ENCODE peak calls at places on chromosomes 16 and 17, in four cellular contexts. B is A549, T is cardiac muscle cell, U is breast epithelium. X is an unnamed sample.

GRCh38 chr17:50355701-50356341 is 9.9 kb downstream of the XYLT2 start:
- DNase-seq in B (no peak), T (no peak), U (no peak), X (no peak)

GRCh38 chr17:53032861-53033271 is 789.9 kb upstream of the KIF2B start:
- DNase-seq in B (no peak), T (peak), U (no peak), X (peak)

GRCh38 chr17:10216213-10216982 is 18.0 kb upstream of the GAS7 start:
- DNase-seq in B (no peak), T (no peak), U (no peak), X (no peak)

GRCh38 chr17:50893183-50893993 is 27.2 kb upstream of the TOB1 start:
- DNase-seq in B (peak), T (peak), U (peak), X (peak)

GRCh38 chr16:78816499-78817441 is 717.3 kb downstream of the WWOX start:
- DNase-seq in B (no peak), T (peak), U (peak), X (no peak)

GRCh38 chr17:27091043-27091497 is 202.8 kb upstream of the WSB1 start:
- DNase-seq in B (no peak), T (no peak), U (no peak), X (no peak)

GRCh38 chr17:29867643-29868181 is 62.3 kb downstream of the SSH2 start:
- DNase-seq in B (no peak), T (no peak), U (no peak), X (no peak)

GRCh38 chr17:70184770-70185169 is 15.4 kb downstream of the KCNJ2 start:
- DNase-seq in B (peak), T (peak), U (no peak), X (peak)

GRCh38 chr17:9291912-9292562 is 270.7 kb downstream of the NTN1 start:
- DNase-seq in B (peak), T (peak), U (no peak), X (no peak)

GRCh38 chr17:50136096-50136687 is 6.2 kb upstream of the SAMD14 start:
- DNase-seq in B (no peak), T (no peak), U (no peak), X (no peak)

GRCh38 chr16:2769675-2770056 is 7.4 kb downstream of the ELOB start:
- DNase-seq in B (no peak), T (peak), U (peak), X (no peak)

GRCh38 chr17:6456914-6457687 is 12.8 kb downstream of the PIMREG start:
- DNase-seq in B (peak), T (peak), U (no peak), X (no peak)

GRCh38 chr16:12749076-12749475 is 54.6 kb downstream of the CPPED1 start:
- DNase-seq in B (no peak), T (no peak), U (no peak), X (no peak)

GRCh38 chr17:33452797-33453196 is 159.7 kb upstream of the ASIC2 start:
- DNase-seq in B (no peak), T (no peak), U (no peak), X (no peak)

GRCh38 chr17:4204190-4204589 is 59.6 kb downstream of the ANKFY1 start:
- DNase-seq in B (no peak), T (no peak), U (no peak), X (no peak)

GRCh38 chr17:31907342-31907975 is 6.0 kb upstream of the UTP6 start:
- DNase-seq in B (no peak), T (peak), U (peak), X (no peak)

GRCh38 chr17:80284631-80285030 is 24.0 kb downstream of the RNF213 start:
- DNase-seq in B (no peak), T (no peak), U (no peak), X (no peak)

DNA sequence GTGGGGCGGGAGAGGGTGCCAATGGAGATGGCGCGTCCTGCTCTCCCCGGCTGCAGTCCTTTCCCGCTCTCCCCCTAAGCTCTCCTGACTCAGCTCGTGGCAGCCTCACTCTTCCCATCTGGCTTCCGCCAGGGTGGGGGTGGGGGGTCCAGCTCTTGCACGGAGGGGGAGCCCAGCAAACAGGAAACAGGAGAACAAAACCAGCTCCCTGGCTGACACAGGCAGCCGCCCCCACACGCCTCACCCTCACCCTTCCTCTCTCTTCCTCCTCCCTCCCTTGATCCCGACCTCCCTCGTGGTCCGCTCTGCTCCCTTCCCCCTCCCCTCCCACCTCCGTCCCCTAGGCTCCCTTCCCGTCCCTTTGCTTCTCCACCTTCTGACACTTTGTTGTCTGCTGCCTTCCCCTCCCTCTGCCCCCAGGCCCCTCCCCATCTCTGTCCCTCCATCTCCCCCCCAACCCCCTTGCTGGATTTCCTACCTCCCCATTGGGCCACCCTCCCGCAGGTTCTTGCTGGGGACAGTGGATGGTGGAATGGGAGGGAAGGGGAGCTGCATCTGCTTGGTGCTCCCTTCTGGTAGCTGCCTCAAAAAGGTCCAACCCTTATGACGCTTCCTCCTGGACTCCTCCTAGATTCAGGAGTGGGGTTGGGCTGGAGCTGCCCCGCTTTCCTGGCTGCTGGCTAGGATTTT is 23.7 kb downstream of the ARHGAP23 start:
- DNase-seq in B (no peak), T (peak), U (peak), X (no peak)
- H3K27ac ChIP-seq in B (peak), T (peak), U (peak), X (peak)

GRCh38 chr16:28297784-28298510 is 5.6 kb downstream of the SBK1 start:
- DNase-seq in B (no peak), T (no peak), U (no peak), X (no peak)
- H3K27ac ChIP-seq in B (no peak), T (no peak), U (no peak), X (no peak)

DNA sequence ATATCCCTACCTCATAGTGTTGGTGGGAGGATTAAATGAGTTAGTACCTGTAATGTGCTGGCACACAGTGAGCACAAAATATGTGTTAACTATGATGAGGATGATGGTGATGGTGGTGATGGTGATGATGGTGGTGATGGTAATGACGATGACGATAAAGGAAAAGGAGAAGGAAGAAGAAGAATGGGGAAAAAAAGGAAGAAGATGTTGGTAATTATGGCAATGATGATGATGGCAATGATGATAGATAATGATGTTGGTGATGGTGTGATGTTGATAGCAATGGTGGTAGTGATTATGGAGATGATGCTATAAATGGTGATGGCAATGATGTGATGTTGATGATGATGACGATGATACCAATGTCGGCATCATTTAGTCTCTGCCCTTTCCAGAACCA is 270.2 kb downstream of the GRIN2A start:
- DNase-seq in B (no peak), T (no peak), U (no peak), X (no peak)
- H3K27ac ChIP-seq in B (no peak), T (no peak), U (no peak), X (no peak)

DNA sequence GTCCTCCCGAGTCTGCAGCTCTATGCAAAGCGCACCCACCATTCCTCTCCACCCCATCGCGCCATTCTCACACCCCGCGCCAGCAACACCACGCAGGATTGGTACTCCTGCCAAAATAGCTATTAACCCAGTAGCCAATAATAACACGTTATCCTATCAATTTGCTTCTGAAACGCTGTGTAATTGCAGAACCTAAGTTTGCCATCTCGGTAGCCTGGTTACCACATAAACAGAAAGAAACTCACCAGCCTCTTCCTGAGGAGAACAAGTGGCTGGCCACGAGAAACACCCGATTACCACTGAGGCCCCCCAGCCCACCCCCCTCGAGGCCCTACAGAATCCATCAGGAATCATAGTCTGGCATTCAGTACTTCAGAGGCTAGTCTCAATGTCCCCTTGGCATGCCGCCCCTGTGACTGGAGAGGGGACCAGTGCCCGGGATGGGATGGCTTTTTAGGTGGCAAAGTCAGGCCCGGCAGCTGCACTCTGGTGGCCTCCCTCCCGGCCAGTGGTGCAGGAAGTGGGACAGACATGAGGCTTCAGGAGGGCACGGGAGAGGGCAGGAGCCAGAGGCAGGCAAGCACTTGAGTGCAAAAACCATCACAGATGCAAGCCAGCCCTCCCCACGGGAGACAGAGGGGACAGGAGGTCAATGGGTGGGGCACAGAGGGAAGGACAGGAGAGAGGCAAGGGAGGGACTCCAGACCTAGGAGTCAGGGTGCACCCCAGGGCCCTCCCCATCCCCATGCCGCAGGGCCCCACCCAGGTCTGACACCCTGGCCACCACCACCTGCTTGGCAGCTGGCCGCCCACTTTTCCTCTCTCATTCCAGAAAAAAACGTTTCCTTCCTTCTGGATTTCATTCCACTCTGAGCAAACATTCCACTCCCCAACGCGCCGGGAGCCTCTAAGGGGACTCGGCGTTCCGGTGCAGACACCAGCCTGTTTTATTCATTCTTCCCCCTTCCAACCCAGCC is 192.5 kb downstream of the ZNF423 start:
- DNase-seq in B (no peak), T (peak), U (no peak), X (no peak)
- H3K27ac ChIP-seq in B (no peak), T (no peak), U (peak), X (no peak)

GRCh38 chr16:65289022-65289421 is 167.2 kb upstream of the CDH11 start:
- DNase-seq in B (no peak), T (no peak), U (no peak), X (no peak)
- H3K27ac ChIP-seq in B (no peak), T (no peak), U (no peak), X (no peak)

GRCh38 chr16:48136547-48137360 is 19.0 kb downstream of the ABCC12 start:
- DNase-seq in B (no peak), T (peak), U (no peak), X (no peak)

GRCh38 chr16:48138543-48138942 is 17.2 kb downstream of the ABCC12 start:
- DNase-seq in B (no peak), T (no peak), U (no peak), X (no peak)

GRCh38 chr16:48137822-48138221 is 18.0 kb downstream of the ABCC12 start:
- DNase-seq in B (no peak), T (no peak), U (no peak), X (no peak)

GRCh38 chr16:48143816-48144215 is 12.0 kb downstream of the ABCC12 start:
- DNase-seq in B (no peak), T (no peak), U (no peak), X (no peak)

DNA sequence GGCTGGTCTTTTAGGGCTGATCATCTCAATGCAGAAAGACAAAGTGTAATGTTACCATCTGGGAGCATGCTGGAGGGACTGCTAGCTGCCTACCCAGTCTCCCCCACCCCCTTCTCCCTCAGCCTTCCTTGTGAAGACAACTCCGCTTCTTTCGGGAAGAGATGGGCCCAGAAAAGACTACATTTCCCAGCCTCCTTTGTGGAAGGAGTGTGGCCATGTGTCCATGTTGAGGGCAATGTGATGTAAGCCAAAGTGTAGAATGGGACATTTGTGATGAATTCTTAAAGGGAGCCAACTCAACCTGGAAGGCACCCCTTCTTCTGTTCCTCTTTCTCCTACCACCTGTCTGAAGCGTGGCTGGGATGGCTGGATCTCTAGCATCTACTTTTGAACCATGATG is 16.3 kb downstream of the ABCC12 start:
- DNase-seq in B (no peak), T (no peak), U (no peak), X (no peak)
- H3K27ac ChIP-seq in B (no peak), T (no peak), U (no peak), X (no peak)

GRCh38 chr17:20074489-20074888 is 65.3 kb downstream of the SPECC1 start:
- DNase-seq in B (no peak), T (no peak), U (no peak), X (no peak)

GRCh38 chr17:20072692-20072992 is 63.5 kb downstream of the SPECC1 start:
- DNase-seq in B (no peak), T (no peak), U (no peak), X (no peak)

GRCh38 chr17:20071824-20072691 is 62.9 kb downstream of the SPECC1 start:
- DNase-seq in B (no peak), T (no peak), U (no peak), X (no peak)

GRCh38 chr17:20073056-20073979 is 64.2 kb downstream of the SPECC1 start:
- DNase-seq in B (no peak), T (peak), U (peak), X (no peak)

DNA sequence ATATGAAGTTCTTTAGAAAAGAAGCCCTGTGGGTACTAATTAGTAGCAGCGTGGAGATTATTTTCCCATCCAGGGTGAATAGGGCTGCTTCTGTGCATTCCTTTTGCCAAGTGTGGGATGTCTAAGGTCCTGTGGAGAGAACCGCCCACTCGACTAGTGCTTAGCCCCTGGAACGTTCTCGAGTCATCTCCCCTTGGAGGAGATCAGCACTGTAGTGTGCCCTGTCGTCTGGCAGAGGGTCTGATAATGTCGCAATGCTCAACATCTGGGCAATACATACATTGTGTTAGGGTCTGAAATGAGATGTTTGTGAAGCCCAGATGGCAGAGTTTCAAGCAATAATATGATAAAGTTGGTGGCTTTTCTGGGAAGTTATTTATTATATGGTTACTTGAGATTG is 64.8 kb downstream of the SPECC1 start:
- DNase-seq in B (no peak), T (peak), U (no peak), X (no peak)
- H3K27ac ChIP-seq in B (no peak), T (no peak), U (no peak), X (no peak)